ENCODE peak calls at places on chromosomes 1 and 21, in nine cellular contexts. K is fibroblast of lung, C is H1, Z is OCI-LY7, Y is GM23338, V is IMR-90, B is PC-9, R is HCT116, N is neuronal stem cell. H is an unnamed sample.

GRCh38 chr1:96364576-96364975 is 357.0 kb upstream of the PTBP2 start:
- DNase-seq in K (peak; percentile 72), C (no peak), Z (no peak), Y (no peak), V (peak; percentile 80), B (no peak), R (no peak), N (no peak), H (peak; percentile 74)

GRCh38 chr1:64131155-64131554 is 72.3 kb upstream of the UBE2U start:
- DNase-seq in K (no peak), C (no peak), Z (no peak), Y (peak; percentile 52), V (no peak), B (no peak), R (no peak), N (no peak), H (no peak)

GRCh38 chr21:38355992-38356781 is 99.4 kb downstream of the KCNJ15 start:
- DNase-seq in K (peak; percentile 59), C (peak; percentile 34), Z (peak; percentile 42), Y (peak; percentile 88), V (peak; percentile 61), B (peak; percentile 53), R (peak; percentile 23), N (peak; percentile 65), H (peak; percentile 47)

GRCh38 chr1:32903991-32904776 is 3.0 kb upstream of the TMEM54 start:
- DNase-seq in K (no peak), C (no peak), Z (no peak), Y (no peak), V (no peak), B (no peak), R (no peak), N (no peak), H (no peak)

GRCh38 chr1:56389813-56390539 is 189.4 kb downstream of the PLPP3 start:
- DNase-seq in K (peak; percentile 28), C (no peak), Z (no peak), Y (peak; percentile 82), V (peak; percentile 48), B (peak; percentile 71), R (no peak), N (peak; percentile 38), H (peak; percentile 34)

GRCh38 chr1:220813013-220813412 is 26.3 kb downstream of the MTARC1 start:
- DNase-seq in K (no peak), C (no peak), Z (no peak), Y (peak; percentile 72), V (no peak), B (no peak), R (no peak), N (no peak), H (no peak)

GRCh38 chr1:194208674-194209073 is 1022.3 kb upstream of the B3GALT2 start:
- DNase-seq in K (no peak), C (no peak), Z (no peak), Y (no peak), V (no peak), B (no peak), R (no peak), N (no peak), H (no peak)

GRCh38 chr21:32131960-32132359 is 146.9 kb downstream of the MIS18A start:
- DNase-seq in K (peak; percentile 9), C (no peak), Z (no peak), Y (no peak), V (peak; percentile 43), B (no peak), R (no peak), N (no peak), H (peak; percentile 23)

GRCh38 chr1:12300706-12301105 is 70.9 kb downstream of the VPS13D start:
- DNase-seq in K (no peak), C (no peak), Z (no peak), Y (no peak), V (no peak), B (no peak), R (no peak), N (no peak), H (no peak)

GRCh38 chr1:44721521-44722361 is 9.2 kb downstream of the RNU5D-1 start:
- DNase-seq in K (peak; percentile 90), C (no peak), Z (peak; percentile 97), Y (peak; percentile 82), V (peak; percentile 91), B (peak; percentile 70), R (peak; percentile 99), N (no peak), H (peak; percentile 94)

GRCh38 chr1:201530741-201531521 is 8.0 kb upstream of the NAV1 start:
- DNase-seq in K (peak; percentile 87), C (no peak), Z (peak; percentile 39), Y (peak; percentile 90), V (peak; percentile 83), B (peak; percentile 78), R (peak; percentile 45), N (peak; percentile 65), H (peak; percentile 74)

GRCh38 chr1:19483261-19483660 is 2.1 kb downstream of the CAPZB start:
- DNase-seq in K (no peak), C (no peak), Z (no peak), Y (no peak), V (no peak), B (no peak), R (no peak), N (no peak), H (no peak)

GRCh38 chr1:101769520-101769919 is 227.2 kb downstream of the OLFM3 start:
- DNase-seq in K (no peak), C (no peak), Z (peak; percentile 36), Y (peak; percentile 49), V (peak; percentile 0), B (no peak), R (no peak), N (no peak), H (no peak)

GRCh38 chr1:200415693-200416593 is 6.1 kb upstream of the ZNF281 start:
- DNase-seq in K (peak; percentile 98), C (no peak), Z (no peak), Y (no peak), V (peak; percentile 98), B (peak; percentile 67), R (peak; percentile 82), N (no peak), H (peak; percentile 95)

GRCh38 chr1:192565946-192566345 is 9.6 kb upstream of the RGS1 start:
- DNase-seq in K (no peak), C (no peak), Z (no peak), Y (no peak), V (peak; percentile 25), B (no peak), R (no peak), N (no peak), H (no peak)

GRCh38 chr1:9872430-9873165 is 37.5 kb downstream of the CTNNBIP1 start:
- DNase-seq in K (peak; percentile 42), C (no peak), Z (no peak), Y (no peak), V (peak; percentile 68), B (no peak), R (no peak), N (no peak), H (peak; percentile 39)

GRCh38 chr1:199040499-199040898 is 401.7 kb downstream of the PTPRC start:
- DNase-seq in K (no peak), C (no peak), Z (no peak), Y (no peak), V (no peak), B (no peak), R (no peak), N (no peak), H (no peak)
- H3K4me2 ChIP-seq in K (no peak overlapping the region), C (no peak overlapping the region), Z (peak overlapping the region; percentile 9), Y (no peak overlapping the region), V (no peak overlapping the region), B (no peak overlapping the region), R (no peak overlapping the region), N (no peak overlapping the region), H (no peak overlapping the region)

DNA sequence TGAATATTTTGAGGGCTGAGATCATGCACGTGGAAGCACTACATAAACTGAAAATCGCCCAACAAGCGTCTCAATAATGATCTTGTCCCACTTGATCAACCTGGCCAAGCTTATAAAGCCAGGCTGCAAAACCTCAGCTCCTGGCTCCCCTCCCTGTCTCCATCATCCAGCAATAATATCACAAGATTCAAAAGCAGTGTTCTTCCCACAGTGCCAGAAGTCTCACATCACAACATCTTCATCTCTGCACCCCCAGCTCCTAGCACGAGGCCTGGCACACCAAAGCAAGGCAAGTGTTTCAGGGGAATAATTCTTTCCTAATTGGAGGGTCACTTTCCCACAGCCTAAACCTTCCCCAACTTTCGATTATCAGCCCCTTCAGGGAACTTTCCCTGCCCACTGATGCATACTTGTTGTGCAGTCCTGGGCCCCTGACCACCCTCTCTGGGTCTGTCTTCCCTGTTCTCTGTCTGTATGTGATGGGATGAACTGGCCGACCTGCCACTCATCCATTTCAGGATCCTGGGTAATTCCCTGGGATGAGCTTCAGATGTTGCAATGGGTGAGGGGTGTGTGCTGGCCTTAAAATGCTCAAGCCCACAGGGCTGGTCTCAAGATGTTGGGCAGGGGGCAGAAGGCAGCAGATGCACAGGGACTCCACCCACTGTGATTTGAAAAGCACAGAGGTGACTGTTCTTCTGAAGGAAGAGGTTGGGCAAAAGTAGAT is 129.0 kb downstream of the DMRTB1 start:
- DNase-seq in K (no peak), C (no peak), Z (no peak), Y (no peak), V (no peak), B (no peak), R (no peak), N (no peak), H (no peak)
- H3K4me1 ChIP-seq in K (no peaks in the 10 kb centered on the region), C (peaks cover 2% of the 10 kb centered on the region), Z (peaks cover 11% of the 10 kb centered on the region), Y (peaks cover 7% of the 10 kb centered on the region), V (peaks cover 8% of the 10 kb centered on the region), B (no peaks in the 10 kb centered on the region), R (no peaks in the 10 kb centered on the region), N (peaks cover 13% of the 10 kb centered on the region), H (peaks cover 4% of the 10 kb centered on the region)

DNA sequence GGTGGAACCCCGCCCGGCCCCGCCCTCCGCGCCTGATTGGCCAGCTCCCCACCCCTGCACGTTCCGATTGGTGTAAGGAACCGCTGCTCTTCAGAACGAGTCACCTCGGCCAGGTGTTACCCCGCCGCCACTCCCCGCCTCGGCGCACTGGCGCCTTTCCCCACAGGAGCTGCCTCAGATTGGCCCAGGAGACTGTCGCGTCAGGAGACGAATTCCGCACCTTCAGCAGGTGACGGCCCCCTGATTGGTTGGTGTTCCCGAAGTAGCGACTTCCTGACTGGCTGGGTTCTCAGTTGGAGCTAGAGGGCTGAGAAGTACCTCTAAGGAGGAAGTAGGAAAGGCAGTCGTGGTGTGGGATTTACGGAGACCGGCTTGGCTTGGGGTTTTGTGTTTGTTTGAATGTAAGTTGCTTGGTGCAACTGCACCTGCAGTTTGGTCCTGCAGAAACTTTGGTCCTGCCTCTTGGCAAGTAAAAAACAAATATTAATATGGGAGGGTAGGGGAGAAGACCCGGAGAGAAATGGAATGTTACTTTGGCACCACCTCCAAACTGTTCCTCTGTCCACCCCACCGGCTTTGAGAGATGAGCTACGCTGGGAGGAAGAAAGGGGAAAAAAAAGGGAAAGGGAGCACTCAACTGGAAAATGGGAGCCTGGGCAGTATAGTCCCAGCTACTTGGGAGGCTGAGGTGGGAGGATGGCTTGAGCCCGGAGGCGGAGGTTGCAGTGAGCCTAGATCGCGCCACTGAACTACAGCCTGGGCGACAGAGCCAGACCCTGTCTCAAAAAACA is 411 bp upstream of the F11R start:
- DNase-seq in K (no peak), C (peak; percentile 99), Z (peak; percentile 87), Y (peak; percentile 99), V (peak; percentile 20), B (peak; percentile 99), R (peak; percentile 99), N (peak; percentile 47), H (peak; percentile 39)
- H3K4me2 ChIP-seq in K (peak overlapping the region; percentile 88), C (peak overlapping the region; percentile 80), Z (peak overlapping the region; percentile 98), Y (peak overlapping the region; percentile 69), V (peak overlapping the region; percentile 99), B (peak overlapping the region; percentile 93), R (peak overlapping the region; percentile 95), N (peak overlapping the region; percentile 99), H (peak overlapping the region; percentile 97)

DNA sequence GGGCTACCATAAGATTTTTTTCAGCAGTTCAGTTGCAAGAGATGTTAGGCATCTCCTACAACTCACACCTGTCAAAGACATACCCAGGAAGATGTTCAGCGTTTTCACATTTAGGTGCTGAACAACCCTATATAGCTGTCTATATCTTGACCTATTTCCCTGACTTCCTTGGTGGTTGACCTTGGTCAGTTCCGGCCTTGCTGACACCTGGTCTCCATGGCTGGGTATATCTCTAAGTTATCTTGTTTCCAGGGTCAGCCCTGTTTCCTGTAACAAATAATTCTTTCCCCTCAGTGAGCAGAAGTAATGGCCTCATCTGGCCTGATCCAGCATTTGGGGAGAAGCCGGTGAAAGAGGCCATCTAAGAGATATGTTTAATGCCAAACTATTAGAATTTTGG is 2.4 kb upstream of the BTG2 start:
- DNase-seq in K (no peak), C (no peak), Z (no peak), Y (no peak), V (no peak), B (no peak), R (no peak), N (no peak), H (no peak)
- H3K4me1 ChIP-seq in K (peaks cover 2% of the 10 kb centered on the region), C (peaks cover 14% of the 10 kb centered on the region), Z (peaks cover 66% of the 10 kb centered on the region), Y (peaks cover 17% of the 10 kb centered on the region), V (peaks cover 7% of the 10 kb centered on the region), B (no peaks in the 10 kb centered on the region), R (peaks cover 12% of the 10 kb centered on the region), N (peaks cover 12% of the 10 kb centered on the region), H (peaks cover 17% of the 10 kb centered on the region)